ENCODE peak calls at places on chromosome 18, in ten cellular contexts. One of them, this sample, is unnamed.

GRCh38 chr18:74197705-74198341 is 49.5 kb downstream of the TIMM21 start:
- DNase-seq in stimulated activated CD4-positive, alpha-beta T cell treated with anti-CD3 and anti-CD28 coated beads, Interleukin-4, amount 100 ng/mL, for 48 hours: no peak
- DNase-seq in activated CD8-positive, alpha-beta T cell treated with anti-CD3 and anti-CD28 coated beads for 36 hours: no peak
- DNase-seq in activated naive CD4-positive, alpha-beta T cell: no peak
- DNase-seq in A172: no peak
- DNase-seq in lower leg skin: no peak
- DNase-seq in ureter: peak; percentile 72
- DNase-seq in glutamatergic neuron: no peak
- DNase-seq in GM23248: no peak
- DNase-seq in esophagus squamous epithelium: no peak
- DNase-seq in this sample: no peak

GRCh38 chr18:57915848-57916596 is 112.9 kb upstream of the ATP8B1 start:
- DNase-seq in stimulated activated CD4-positive, alpha-beta T cell treated with anti-CD3 and anti-CD28 coated beads, Interleukin-4, amount 100 ng/mL, for 48 hours: no peak
- DNase-seq in activated CD8-positive, alpha-beta T cell treated with anti-CD3 and anti-CD28 coated beads for 36 hours: peak; percentile 54
- DNase-seq in activated naive CD4-positive, alpha-beta T cell: no peak
- DNase-seq in A172: no peak
- DNase-seq in lower leg skin: no peak
- DNase-seq in ureter: no peak
- DNase-seq in glutamatergic neuron: peak; percentile 52
- DNase-seq in GM23248: no peak
- DNase-seq in esophagus squamous epithelium: no peak
- DNase-seq in this sample: peak; percentile 13

GRCh38 chr18:63284173-63284765 is 35.3 kb downstream of the BCL2 start:
- DNase-seq in stimulated activated CD4-positive, alpha-beta T cell treated with anti-CD3 and anti-CD28 coated beads, Interleukin-4, amount 100 ng/mL, for 48 hours: no peak
- DNase-seq in activated CD8-positive, alpha-beta T cell treated with anti-CD3 and anti-CD28 coated beads for 36 hours: no peak
- DNase-seq in activated naive CD4-positive, alpha-beta T cell: no peak
- DNase-seq in A172: no peak
- DNase-seq in lower leg skin: no peak
- DNase-seq in ureter: no peak
- DNase-seq in glutamatergic neuron: no peak
- DNase-seq in GM23248: no peak
- DNase-seq in esophagus squamous epithelium: no peak
- DNase-seq in this sample: no peak

GRCh38 chr18:70148039-70148438 is 57.4 kb downstream of the RTTN start:
- DNase-seq in stimulated activated CD4-positive, alpha-beta T cell treated with anti-CD3 and anti-CD28 coated beads, Interleukin-4, amount 100 ng/mL, for 48 hours: no peak
- DNase-seq in activated CD8-positive, alpha-beta T cell treated with anti-CD3 and anti-CD28 coated beads for 36 hours: no peak
- DNase-seq in activated naive CD4-positive, alpha-beta T cell: no peak
- DNase-seq in A172: no peak
- DNase-seq in lower leg skin: no peak
- DNase-seq in ureter: no peak
- DNase-seq in glutamatergic neuron: no peak
- DNase-seq in GM23248: no peak
- DNase-seq in esophagus squamous epithelium: no peak
- DNase-seq in this sample: no peak

GRCh38 chr18:54416459-54416858 is 58.8 kb downstream of the C18orf54 start:
- DNase-seq in stimulated activated CD4-positive, alpha-beta T cell treated with anti-CD3 and anti-CD28 coated beads, Interleukin-4, amount 100 ng/mL, for 48 hours: no peak
- DNase-seq in activated CD8-positive, alpha-beta T cell treated with anti-CD3 and anti-CD28 coated beads for 36 hours: no peak
- DNase-seq in activated naive CD4-positive, alpha-beta T cell: no peak
- DNase-seq in A172: peak; percentile 1
- DNase-seq in lower leg skin: no peak
- DNase-seq in ureter: no peak
- DNase-seq in glutamatergic neuron: no peak
- DNase-seq in GM23248: peak; percentile 61
- DNase-seq in esophagus squamous epithelium: no peak
- DNase-seq in this sample: no peak

GRCh38 chr18:44651453-44651852 is 29.2 kb upstream of the SETBP1 start:
- DNase-seq in stimulated activated CD4-positive, alpha-beta T cell treated with anti-CD3 and anti-CD28 coated beads, Interleukin-4, amount 100 ng/mL, for 48 hours: no peak
- DNase-seq in activated CD8-positive, alpha-beta T cell treated with anti-CD3 and anti-CD28 coated beads for 36 hours: no peak
- DNase-seq in activated naive CD4-positive, alpha-beta T cell: no peak
- DNase-seq in A172: peak; percentile 66
- DNase-seq in lower leg skin: no peak
- DNase-seq in ureter: peak; percentile 44
- DNase-seq in glutamatergic neuron: no peak
- DNase-seq in GM23248: peak; percentile 78
- DNase-seq in esophagus squamous epithelium: no peak
- DNase-seq in this sample: no peak

GRCh38 chr18:64403784-64404498 is 255.1 kb upstream of the LINC00305 start:
- DNase-seq in stimulated activated CD4-positive, alpha-beta T cell treated with anti-CD3 and anti-CD28 coated beads, Interleukin-4, amount 100 ng/mL, for 48 hours: no peak
- DNase-seq in activated CD8-positive, alpha-beta T cell treated with anti-CD3 and anti-CD28 coated beads for 36 hours: no peak
- DNase-seq in activated naive CD4-positive, alpha-beta T cell: no peak
- DNase-seq in A172: no peak
- DNase-seq in lower leg skin: no peak
- DNase-seq in ureter: no peak
- DNase-seq in glutamatergic neuron: no peak
- DNase-seq in GM23248: no peak
- DNase-seq in esophagus squamous epithelium: no peak
- DNase-seq in this sample: peak; percentile 8

GRCh38 chr18:1954583-1955312 is 616.6 kb downstream of the METTL4 start:
- DNase-seq in stimulated activated CD4-positive, alpha-beta T cell treated with anti-CD3 and anti-CD28 coated beads, Interleukin-4, amount 100 ng/mL, for 48 hours: no peak
- DNase-seq in activated CD8-positive, alpha-beta T cell treated with anti-CD3 and anti-CD28 coated beads for 36 hours: no peak
- DNase-seq in activated naive CD4-positive, alpha-beta T cell: no peak
- DNase-seq in A172: no peak
- DNase-seq in lower leg skin: no peak
- DNase-seq in ureter: no peak
- DNase-seq in glutamatergic neuron: no peak
- DNase-seq in GM23248: no peak
- DNase-seq in esophagus squamous epithelium: no peak
- DNase-seq in this sample: no peak

GRCh38 chr18:58937913-58938312 is 73.2 kb downstream of the ZNF532 start:
- DNase-seq in stimulated activated CD4-positive, alpha-beta T cell treated with anti-CD3 and anti-CD28 coated beads, Interleukin-4, amount 100 ng/mL, for 48 hours: no peak
- DNase-seq in activated CD8-positive, alpha-beta T cell treated with anti-CD3 and anti-CD28 coated beads for 36 hours: no peak
- DNase-seq in activated naive CD4-positive, alpha-beta T cell: no peak
- DNase-seq in A172: no peak
- DNase-seq in lower leg skin: no peak
- DNase-seq in ureter: no peak
- DNase-seq in glutamatergic neuron: no peak
- DNase-seq in GM23248: peak; percentile 21
- DNase-seq in esophagus squamous epithelium: no peak
- DNase-seq in this sample: no peak

This sample was measured in dermis microvascular lymphatic vessel endothelial cell.